ENCODE peak calls at places on chromosome 1, in eight cellular contexts. M is HCT116, S is SK-N-SH, J is GM12878, Y is HepG2, O is H1, W is K562, F is endothelial cell of umbilical vein. H is an unnamed sample.

GRCh38 chr1:4308826-4309225 is 345.6 kb upstream of the AJAP1 start:
- DNase-seq in M (no peak), S (no peak), J (no peak), Y (no peak), O (no peak), W (no peak), F (no peak), H (no peak)

GRCh38 chr1:183227963-183228649 is 42.0 kb downstream of the LAMC2 start:
- DNase-seq in M (peak; percentile 26), S (peak; percentile 66), J (no peak), Y (peak; percentile 30), O (peak; percentile 41), W (peak; percentile 51), F (peak; percentile 54), H (no peak)

GRCh38 chr1:39936724-39937491 is 18.0 kb upstream of the MFSD2A start:
- DNase-seq in M (no peak), S (no peak), J (no peak), Y (no peak), O (no peak), W (no peak), F (no peak), H (no peak)

GRCh38 chr1:31660871-31661455 is 16.3 kb upstream of the PEF1 start:
- DNase-seq in M (no peak), S (no peak), J (no peak), Y (no peak), O (no peak), W (no peak), F (no peak), H (no peak)

GRCh38 chr1:28343405-28343804 is 14.6 kb downstream of the MED18 start:
- DNase-seq in M (no peak), S (no peak), J (no peak), Y (peak; percentile 66), O (no peak), W (no peak), F (no peak), H (no peak)

GRCh38 chr1:202579806-202580205 is 130.4 kb downstream of the SYT2 start:
- DNase-seq in M (no peak), S (no peak), J (no peak), Y (no peak), O (no peak), W (no peak), F (no peak), H (no peak)

GRCh38 chr1:15540201-15540600 is 13.6 kb downstream of the DNAJC16 start:
- DNase-seq in M (no peak), S (no peak), J (no peak), Y (no peak), O (no peak), W (no peak), F (no peak), H (no peak)

GRCh38 chr1:27428316-27429028 is 36.0 kb downstream of the GPR3 start:
- DNase-seq in M (no peak), S (peak; percentile 60), J (no peak), Y (no peak), O (no peak), W (peak; percentile 93), F (peak; percentile 87), H (no peak)

GRCh38 chr1:24369199-24369598 is 44.4 kb downstream of the STPG1 start:
- DNase-seq in M (no peak), S (no peak), J (no peak), Y (no peak), O (no peak), W (no peak), F (no peak), H (no peak)

GRCh38 chr1:30514137-30514654 is 209.2 kb downstream of the MATN1 start:
- DNase-seq in M (no peak), S (no peak), J (no peak), Y (no peak), O (no peak), W (no peak), F (no peak), H (no peak)

GRCh38 chr1:2402420-2402819 is 9.9 kb downstream of the PEX10 start:
- DNase-seq in M (no peak), S (no peak), J (no peak), Y (no peak), O (no peak), W (no peak), F (no peak), H (no peak)

GRCh38 chr1:58895082-58895481 is 111.2 kb upstream of the JUN start:
- DNase-seq in M (no peak), S (no peak), J (no peak), Y (no peak), O (no peak), W (no peak), F (no peak), H (no peak)

GRCh38 chr1:234495231-234495990 is 16.4 kb upstream of the TARBP1 start:
- DNase-seq in M (no peak), S (no peak), J (peak; percentile 79), Y (no peak), O (no peak), W (no peak), F (no peak), H (no peak)

GRCh38 chr1:116268211-116268610 is 104.8 kb upstream of the ATP1A1 start:
- DNase-seq in M (no peak), S (no peak), J (no peak), Y (no peak), O (no peak), W (no peak), F (no peak), H (no peak)

GRCh38 chr1:203592156-203592555 is 34.5 kb upstream of the ATP2B4 start:
- DNase-seq in M (no peak), S (no peak), J (no peak), Y (peak; percentile 15), O (no peak), W (no peak), F (no peak), H (no peak)

GRCh38 chr1:200373811-200374231 is 36.0 kb downstream of the ZNF281 start:
- DNase-seq in M (no peak), S (no peak), J (no peak), Y (peak; percentile 84), O (no peak), W (no peak), F (no peak), H (no peak)

GRCh38 chr1:167462341-167462740 is 56.0 kb downstream of the CD247 start:
- DNase-seq in M (no peak), S (no peak), J (no peak), Y (no peak), O (no peak), W (no peak), F (no peak), H (no peak)

GRCh38 chr1:235336903-235337302 is 8.5 kb downstream of the GGPS1 start:
- DNase-seq in M (no peak), S (no peak), J (no peak), Y (no peak), O (no peak), W (no peak), F (no peak), H (no peak)

GRCh38 chr1:93591291-93591832 is 90.3 kb downstream of the BCAR3 start:
- DNase-seq in M (no peak), S (no peak), J (no peak), Y (peak; percentile 76), O (no peak), W (no peak), F (no peak), H (no peak)

GRCh38 chr1:10943991-10944730 is 68.3 kb upstream of the TARDBP start:
- DNase-seq in M (no peak), S (peak; percentile 74), J (no peak), Y (peak; percentile 25), O (no peak), W (peak; percentile 25), F (peak; percentile 55), H (no peak)

DNA sequence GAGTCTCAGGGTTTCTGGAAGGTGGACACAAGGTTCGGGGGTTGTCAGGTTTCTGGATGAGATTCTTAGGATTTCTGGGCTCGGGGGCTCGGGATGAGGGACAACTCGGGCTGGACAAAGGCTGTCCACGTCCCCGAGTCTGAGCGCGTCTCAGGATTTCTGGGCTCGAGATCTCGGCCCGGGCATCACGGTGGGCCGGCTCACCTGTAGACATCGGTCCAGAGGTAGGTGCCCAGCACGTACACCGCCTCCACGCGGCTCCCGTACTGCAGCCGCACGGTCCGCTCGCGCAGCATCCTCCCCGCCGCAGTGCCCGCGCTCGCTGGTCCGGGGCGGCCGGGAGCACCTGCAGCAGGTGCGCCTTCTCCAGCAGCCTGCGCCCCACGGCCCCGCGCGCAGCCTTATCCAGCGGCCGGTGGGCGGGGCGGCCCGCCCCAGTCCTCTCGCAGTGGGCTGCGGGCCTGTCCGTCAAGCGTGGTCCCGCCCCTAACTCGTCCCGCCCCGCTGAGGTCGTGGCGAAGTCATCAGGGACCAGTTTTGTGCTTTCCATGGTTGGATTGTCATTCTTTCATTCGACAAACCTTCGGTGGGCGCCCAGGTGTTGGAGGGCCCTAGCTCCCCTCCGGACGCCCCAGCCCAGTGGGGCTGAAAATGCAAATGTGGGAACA is at the start of gene PADI2:
- DNase-seq in M (peak; percentile 34), S (peak; percentile 96), J (no peak), Y (no peak), O (no peak), W (peak; percentile 94), F (peak; percentile 46), H (no peak)
- H3K4me3 ChIP-seq in M (no peak within 1 kb of the TSS), S (peak within 1 kb of the TSS; percentile 56), J (peak within 1 kb of the TSS; percentile 63), Y (no peak within 1 kb of the TSS), O (peak within 1 kb of the TSS; percentile 78), W (no peak within 1 kb of the TSS), F (peak within 1 kb of the TSS; percentile 20), H (peak within 1 kb of the TSS; percentile 76)

GRCh38 chr1:6013491-6013890 is 21.3 kb upstream of the NPHP4 start:
- DNase-seq in M (no peak), S (no peak), J (no peak), Y (no peak), O (no peak), W (no peak), F (no peak), H (no peak)
- H3K9ac ChIP-seq in M (no peak overlapping the region), S (no peak overlapping the region), J (no peak overlapping the region), Y (no peak overlapping the region), O (no peak overlapping the region), W (no peak overlapping the region), F (no peak overlapping the region), H (no peak overlapping the region)

DNA sequence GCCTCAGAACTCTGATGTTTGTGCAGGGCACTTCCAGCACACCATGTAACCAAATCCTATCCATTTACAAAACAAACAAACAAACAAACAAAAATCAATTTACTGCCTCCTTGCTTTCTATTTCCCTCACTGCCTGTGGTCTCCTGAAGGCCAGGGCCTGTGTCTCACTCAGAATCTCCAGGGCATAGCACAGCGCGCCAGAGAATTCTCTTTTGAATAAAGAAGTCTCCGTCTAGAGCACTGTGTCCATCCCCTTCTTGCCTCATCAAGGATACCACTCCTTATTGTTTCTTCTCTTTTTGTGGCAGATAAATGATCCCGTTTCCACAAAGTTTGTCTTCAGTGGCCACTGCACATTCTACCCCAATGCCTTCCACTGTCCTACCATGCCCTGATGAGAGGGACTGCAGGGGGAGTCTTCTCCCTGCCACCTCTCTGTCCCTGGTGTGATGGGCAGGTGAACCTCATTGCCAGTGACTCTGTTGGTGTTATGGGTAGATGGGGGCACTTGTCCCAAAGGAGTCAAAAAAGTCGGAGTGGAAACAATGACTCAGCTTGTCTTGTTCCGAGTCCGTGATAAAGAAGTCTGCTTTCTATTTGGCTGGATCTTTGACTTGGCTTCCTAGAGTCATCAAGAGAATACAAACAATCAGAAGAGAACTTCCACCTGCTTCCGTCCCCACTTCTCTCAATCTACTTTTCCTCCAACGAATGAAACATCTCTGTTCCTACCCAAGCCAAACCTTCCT is 30.0 kb downstream of the XCL2 start:
- DNase-seq in M (no peak), S (no peak), J (no peak), Y (no peak), O (no peak), W (no peak), F (no peak), H (no peak)
- TF ChIP-seq POLR2AphosphoS5 in M (no peak), S (no peak), J (no peak), Y (no peak), O (no peak), W (no peak), F (no peak), H (no peak)

GRCh38 chr1:22826630-22827580 is 116.3 kb downstream of the EPHB2 start:
- DNase-seq in M (no peak), S (no peak), J (no peak), Y (no peak), O (peak; percentile 25), W (no peak), F (peak; percentile 30), H (no peak)
- H3K4me3 ChIP-seq in M (no peak overlapping the region), S (no peak overlapping the region), J (no peak overlapping the region), Y (no peak overlapping the region), O (no peak overlapping the region), W (no peak overlapping the region), F (no peak overlapping the region), H (no peak overlapping the region)